ENCODE peak calls at places on chromosomes 5 and 9, in nine cellular contexts. C, E, Y, P, Q, V, I, U and J are unnamed samples.
A peak's percentile ranks its signal among the peaks of the same experiment; 100 is the strongest.

GRCh38 chr9:126705767-126706697 is 92.3 kb downstream of the LMX1B start:
- DNase-seq in C (peak; percentile 87), E (peak; percentile 76), Y (peak; percentile 52), P (peak; percentile 79), Q (peak; percentile 53), V (peak; percentile 54), I (peak; percentile 61), U (peak; percentile 74), J (peak; percentile 40)

GRCh38 chr5:54867310-54867944 is 118.0 kb downstream of the ESM1 start:
- DNase-seq in C (no peak), E (peak; percentile 68), Y (no peak), P (peak; percentile 41), Q (peak; percentile 56), V (peak; percentile 72), I (no peak), U (no peak), J (no peak)

GRCh38 chr5:135473956-135474670 is 22.0 kb upstream of the TIFAB start:
- DNase-seq in C (no peak), E (no peak), Y (no peak), P (no peak), Q (no peak), V (no peak), I (no peak), U (no peak), J (no peak)

GRCh38 chr9:121455527-121456239 is 44.0 kb downstream of the GGTA1 start:
- DNase-seq in C (peak; percentile 59), E (no peak), Y (peak; percentile 37), P (no peak), Q (no peak), V (no peak), I (peak; percentile 7), U (no peak), J (no peak)

GRCh38 chr5:176784218-176785165 is 25.9 kb upstream of the UNC5A start:
- DNase-seq in C (no peak), E (peak; percentile 79), Y (no peak), P (peak; percentile 89), Q (peak; percentile 86), V (peak; percentile 20), I (no peak), U (no peak), J (no peak)

GRCh38 chr9:88829276-88829675 is 162.0 kb upstream of the S1PR3 start:
- DNase-seq in C (peak; percentile 9), E (no peak), Y (no peak), P (no peak), Q (no peak), V (peak; percentile 40), I (no peak), U (no peak), J (no peak)

GRCh38 chr9:132683873-132684272 is 13.6 kb downstream of the GTF3C4 start:
- DNase-seq in C (no peak), E (no peak), Y (no peak), P (no peak), Q (no peak), V (no peak), I (no peak), U (no peak), J (no peak)

GRCh38 chr9:125495137-125496119 is 211.6 kb downstream of the MAPKAP1 start:
- DNase-seq in C (no peak), E (no peak), Y (no peak), P (peak; percentile 18), Q (peak; percentile 77), V (peak; percentile 28), I (no peak), U (no peak), J (no peak)

GRCh38 chr5:169512385-169512784 is 71.2 kb upstream of the SPDL1 start:
- DNase-seq in C (no peak), E (no peak), Y (no peak), P (no peak), Q (no peak), V (no peak), I (no peak), U (no peak), J (no peak)

GRCh38 chr5:121967187-121967586 is 5.4 kb downstream of the SRFBP1 start:
- DNase-seq in C (no peak), E (peak; percentile 47), Y (no peak), P (no peak), Q (peak; percentile 51), V (peak; percentile 52), I (no peak), U (no peak), J (no peak)